ENCODE peak calls at places on chromosomes 1 and 21, in nine cellular contexts. One of them, this sample, is unnamed. For H3K9me3, the result is how much of the 10 kb centered on the place peaks cover.

GRCh38 chr1:67755160-67755559 is 70.2 kb downstream of the GADD45A start:
- DNase-seq in upper lobe of left lung: no peak
- DNase-seq in DND-41: no peak
- DNase-seq in neural progenitor cell: no peak
- DNase-seq in heart right ventricle: no peak
- DNase-seq in OCI-LY7: peak
- DNase-seq in PC-3: no peak
- DNase-seq in CD4-positive, alpha-beta T cell: no peak
- DNase-seq in AG04450: no peak
- DNase-seq in this sample: no peak

GRCh38 chr1:227465256-227465655 is 98.1 kb upstream of the ZNF678 start:
- DNase-seq in upper lobe of left lung: no peak
- DNase-seq in DND-41: no peak
- DNase-seq in neural progenitor cell: no peak
- DNase-seq in heart right ventricle: no peak
- DNase-seq in OCI-LY7: no peak
- DNase-seq in PC-3: no peak
- DNase-seq in CD4-positive, alpha-beta T cell: no peak
- DNase-seq in AG04450: no peak
- DNase-seq in this sample: no peak

GRCh38 chr1:208150810-208151458 is 93.2 kb downstream of the PLXNA2 start:
- DNase-seq in upper lobe of left lung: no peak
- DNase-seq in DND-41: no peak
- DNase-seq in neural progenitor cell: peak
- DNase-seq in heart right ventricle: no peak
- DNase-seq in OCI-LY7: no peak
- DNase-seq in PC-3: no peak
- DNase-seq in CD4-positive, alpha-beta T cell: no peak
- DNase-seq in AG04450: no peak
- DNase-seq in this sample: no peak

GRCh38 chr21:46443910-46444309 is 14.8 kb upstream of the DIP2A start:
- DNase-seq in upper lobe of left lung: no peak
- DNase-seq in DND-41: no peak
- DNase-seq in neural progenitor cell: no peak
- DNase-seq in heart right ventricle: peak
- DNase-seq in OCI-LY7: no peak
- DNase-seq in PC-3: no peak
- DNase-seq in CD4-positive, alpha-beta T cell: no peak
- DNase-seq in AG04450: no peak
- DNase-seq in this sample: no peak

GRCh38 chr1:20439282-20439681 is 46.7 kb downstream of the CAMK2N1 start:
- DNase-seq in upper lobe of left lung: no peak
- DNase-seq in DND-41: peak
- DNase-seq in neural progenitor cell: peak
- DNase-seq in heart right ventricle: no peak
- DNase-seq in OCI-LY7: no peak
- DNase-seq in PC-3: peak
- DNase-seq in CD4-positive, alpha-beta T cell: no peak
- DNase-seq in AG04450: no peak
- DNase-seq in this sample: no peak

GRCh38 chr1:15219280-15220023 is 27.6 kb upstream of the FHAD1 start:
- DNase-seq in upper lobe of left lung: peak
- DNase-seq in DND-41: no peak
- DNase-seq in neural progenitor cell: no peak
- DNase-seq in heart right ventricle: no peak
- DNase-seq in OCI-LY7: no peak
- DNase-seq in PC-3: no peak
- DNase-seq in CD4-positive, alpha-beta T cell: no peak
- DNase-seq in AG04450: no peak
- DNase-seq in this sample: no peak

GRCh38 chr21:26753822-26754221 is 91.4 kb downstream of the ADAMTS1 start:
- DNase-seq in upper lobe of left lung: no peak
- DNase-seq in DND-41: no peak
- DNase-seq in neural progenitor cell: no peak
- DNase-seq in heart right ventricle: no peak
- DNase-seq in OCI-LY7: no peak
- DNase-seq in PC-3: no peak
- DNase-seq in CD4-positive, alpha-beta T cell: no peak
- DNase-seq in AG04450: no peak
- DNase-seq in this sample: no peak

GRCh38 chr1:242585616-242586354 is 61.3 kb upstream of the PLD5 start:
- DNase-seq in upper lobe of left lung: no peak
- DNase-seq in DND-41: no peak
- DNase-seq in neural progenitor cell: peak
- DNase-seq in heart right ventricle: no peak
- DNase-seq in OCI-LY7: no peak
- DNase-seq in PC-3: no peak
- DNase-seq in CD4-positive, alpha-beta T cell: no peak
- DNase-seq in AG04450: no peak
- DNase-seq in this sample: no peak

DNA sequence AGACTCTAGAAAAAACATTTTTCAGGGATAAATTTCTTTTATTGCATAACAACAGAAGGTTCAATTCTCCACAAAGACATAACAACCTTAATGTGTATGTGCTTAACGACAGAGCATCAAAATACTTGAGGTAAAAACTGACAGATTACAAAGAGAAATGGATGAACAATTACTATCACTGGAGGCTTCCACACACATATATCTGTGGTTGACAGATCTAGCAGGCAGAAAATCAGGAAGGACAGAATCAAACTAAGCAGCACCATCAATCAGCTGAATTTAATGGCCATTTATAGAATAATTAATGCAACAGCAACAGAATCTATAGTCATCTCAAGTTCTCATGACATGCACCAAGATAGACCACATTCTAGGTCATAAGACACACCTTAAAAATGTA is 306.0 kb upstream of the GREM2 start:
- DNase-seq in upper lobe of left lung: no peak
- DNase-seq in DND-41: no peak
- DNase-seq in neural progenitor cell: no peak
- DNase-seq in heart right ventricle: no peak
- DNase-seq in OCI-LY7: no peak
- DNase-seq in PC-3: no peak
- DNase-seq in CD4-positive, alpha-beta T cell: no peak
- DNase-seq in AG04450: no peak
- DNase-seq in this sample: no peak
- H3K9me3 ChIP-seq in upper lobe of left lung: under half
- H3K9me3 ChIP-seq in DND-41: under half
- H3K9me3 ChIP-seq in neural progenitor cell: under half
- H3K9me3 ChIP-seq in heart right ventricle: under half
- H3K9me3 ChIP-seq in OCI-LY7: under half
- H3K9me3 ChIP-seq in PC-3: under half
- H3K9me3 ChIP-seq in CD4-positive, alpha-beta T cell: under half
- H3K9me3 ChIP-seq in AG04450: under half
- H3K9me3 ChIP-seq in this sample: under half

GRCh38 chr1:35860680-35861079 is 22.3 kb upstream of the AGO1 start:
- DNase-seq in upper lobe of left lung: no peak
- DNase-seq in DND-41: no peak
- DNase-seq in neural progenitor cell: no peak
- DNase-seq in heart right ventricle: no peak
- DNase-seq in OCI-LY7: no peak
- DNase-seq in PC-3: no peak
- DNase-seq in CD4-positive, alpha-beta T cell: no peak
- DNase-seq in AG04450: no peak
- DNase-seq in this sample: no peak

GRCh38 chr1:35852241-35852640 is 30.8 kb upstream of the AGO1 start:
- DNase-seq in upper lobe of left lung: no peak
- DNase-seq in DND-41: no peak
- DNase-seq in neural progenitor cell: no peak
- DNase-seq in heart right ventricle: no peak
- DNase-seq in OCI-LY7: no peak
- DNase-seq in PC-3: no peak
- DNase-seq in CD4-positive, alpha-beta T cell: no peak
- DNase-seq in AG04450: no peak
- DNase-seq in this sample: no peak

GRCh38 chr1:35856964-35857363 is 26.0 kb upstream of the AGO1 start:
- DNase-seq in upper lobe of left lung: no peak
- DNase-seq in DND-41: no peak
- DNase-seq in neural progenitor cell: no peak
- DNase-seq in heart right ventricle: no peak
- DNase-seq in OCI-LY7: no peak
- DNase-seq in PC-3: no peak
- DNase-seq in CD4-positive, alpha-beta T cell: no peak
- DNase-seq in AG04450: no peak
- DNase-seq in this sample: no peak

GRCh38 chr1:35855016-35855700 is 27.9 kb upstream of the AGO1 start:
- DNase-seq in upper lobe of left lung: no peak
- DNase-seq in DND-41: no peak
- DNase-seq in neural progenitor cell: peak
- DNase-seq in heart right ventricle: no peak
- DNase-seq in OCI-LY7: peak
- DNase-seq in PC-3: no peak
- DNase-seq in CD4-positive, alpha-beta T cell: no peak
- DNase-seq in AG04450: no peak
- DNase-seq in this sample: no peak

DNA sequence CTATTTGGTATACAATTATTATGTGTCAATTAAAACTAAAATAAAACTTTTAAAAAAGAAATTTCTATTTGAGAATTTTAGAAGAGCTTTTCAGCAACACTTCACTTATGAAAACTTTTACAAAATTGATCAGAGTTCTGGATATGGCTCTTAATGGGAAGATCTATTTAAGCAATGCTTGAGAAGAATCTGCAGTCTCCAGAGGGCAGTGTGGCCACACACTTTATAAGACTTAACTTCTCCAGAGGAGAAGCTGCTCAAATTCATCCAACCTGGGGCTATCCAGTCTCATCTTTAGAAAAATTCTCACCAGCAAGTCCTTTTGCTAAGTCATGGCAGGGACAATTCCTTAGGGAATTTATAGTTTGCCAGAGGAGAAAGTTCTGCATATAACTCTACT is 25.2 kb upstream of the AGO1 start:
- DNase-seq in upper lobe of left lung: no peak
- DNase-seq in DND-41: no peak
- DNase-seq in neural progenitor cell: peak
- DNase-seq in heart right ventricle: no peak
- DNase-seq in OCI-LY7: peak
- DNase-seq in PC-3: peak
- DNase-seq in CD4-positive, alpha-beta T cell: no peak
- DNase-seq in AG04450: no peak
- DNase-seq in this sample: no peak
- TF ChIP-seq CTCF in upper lobe of left lung: no peak
- TF ChIP-seq CTCF in DND-41: peak
- TF ChIP-seq CTCF in neural progenitor cell: peak
- TF ChIP-seq CTCF in heart right ventricle: peak
- TF ChIP-seq CTCF in OCI-LY7: peak
- TF ChIP-seq CTCF in PC-3: peak
- TF ChIP-seq CTCF in CD4-positive, alpha-beta T cell: no peak
- TF ChIP-seq CTCF in AG04450: peak
- TF ChIP-seq CTCF in this sample: no peak

GRCh38 chr21:38768385-38769071 is 37.2 kb upstream of the ETS2 start:
- DNase-seq in upper lobe of left lung: no peak
- DNase-seq in DND-41: peak
- DNase-seq in neural progenitor cell: no peak
- DNase-seq in heart right ventricle: no peak
- DNase-seq in OCI-LY7: peak
- DNase-seq in PC-3: peak
- DNase-seq in CD4-positive, alpha-beta T cell: peak
- DNase-seq in AG04450: peak
- DNase-seq in this sample: no peak
- H3K27ac ChIP-seq in upper lobe of left lung: peak
- H3K27ac ChIP-seq in DND-41: peak
- H3K27ac ChIP-seq in neural progenitor cell: no peak
- H3K27ac ChIP-seq in heart right ventricle: no peak
- H3K27ac ChIP-seq in OCI-LY7: no peak
- H3K27ac ChIP-seq in PC-3: peak
- H3K27ac ChIP-seq in CD4-positive, alpha-beta T cell: peak
- H3K27ac ChIP-seq in AG04450: peak
- H3K27ac ChIP-seq in this sample: no peak

GRCh38 chr1:2810899-2811525 is 9.5 kb upstream of the TTC34 start:
- DNase-seq in upper lobe of left lung: peak
- DNase-seq in DND-41: no peak
- DNase-seq in neural progenitor cell: no peak
- DNase-seq in heart right ventricle: no peak
- DNase-seq in OCI-LY7: no peak
- DNase-seq in PC-3: no peak
- DNase-seq in CD4-positive, alpha-beta T cell: no peak
- DNase-seq in AG04450: no peak
- DNase-seq in this sample: no peak

GRCh38 chr1:2811526-2811905 is 10.0 kb upstream of the TTC34 start:
- DNase-seq in upper lobe of left lung: peak
- DNase-seq in DND-41: no peak
- DNase-seq in neural progenitor cell: no peak
- DNase-seq in heart right ventricle: no peak
- DNase-seq in OCI-LY7: no peak
- DNase-seq in PC-3: no peak
- DNase-seq in CD4-positive, alpha-beta T cell: no peak
- DNase-seq in AG04450: no peak
- DNase-seq in this sample: no peak

GRCh38 chr1:2814511-2815075 is 13.1 kb upstream of the TTC34 start:
- DNase-seq in upper lobe of left lung: peak
- DNase-seq in DND-41: no peak
- DNase-seq in neural progenitor cell: no peak
- DNase-seq in heart right ventricle: no peak
- DNase-seq in OCI-LY7: no peak
- DNase-seq in PC-3: no peak
- DNase-seq in CD4-positive, alpha-beta T cell: no peak
- DNase-seq in AG04450: no peak
- DNase-seq in this sample: no peak

GRCh38 chr1:2812136-2812535 is 10.6 kb upstream of the TTC34 start:
- DNase-seq in upper lobe of left lung: no peak
- DNase-seq in DND-41: no peak
- DNase-seq in neural progenitor cell: no peak
- DNase-seq in heart right ventricle: no peak
- DNase-seq in OCI-LY7: no peak
- DNase-seq in PC-3: no peak
- DNase-seq in CD4-positive, alpha-beta T cell: no peak
- DNase-seq in AG04450: no peak
- DNase-seq in this sample: no peak

GRCh38 chr1:2812939-2813653 is 11.6 kb upstream of the TTC34 start:
- DNase-seq in upper lobe of left lung: peak
- DNase-seq in DND-41: no peak
- DNase-seq in neural progenitor cell: no peak
- DNase-seq in heart right ventricle: no peak
- DNase-seq in OCI-LY7: no peak
- DNase-seq in PC-3: no peak
- DNase-seq in CD4-positive, alpha-beta T cell: no peak
- DNase-seq in AG04450: no peak
- DNase-seq in this sample: no peak
- H3K9me3 ChIP-seq in upper lobe of left lung: under half
- H3K9me3 ChIP-seq in DND-41: under half
- H3K9me3 ChIP-seq in neural progenitor cell: under half
- H3K9me3 ChIP-seq in heart right ventricle: under half
- H3K9me3 ChIP-seq in OCI-LY7: under half
- H3K9me3 ChIP-seq in PC-3: under half
- H3K9me3 ChIP-seq in CD4-positive, alpha-beta T cell: under half
- H3K9me3 ChIP-seq in AG04450: half or more
- H3K9me3 ChIP-seq in this sample: under half

DNA sequence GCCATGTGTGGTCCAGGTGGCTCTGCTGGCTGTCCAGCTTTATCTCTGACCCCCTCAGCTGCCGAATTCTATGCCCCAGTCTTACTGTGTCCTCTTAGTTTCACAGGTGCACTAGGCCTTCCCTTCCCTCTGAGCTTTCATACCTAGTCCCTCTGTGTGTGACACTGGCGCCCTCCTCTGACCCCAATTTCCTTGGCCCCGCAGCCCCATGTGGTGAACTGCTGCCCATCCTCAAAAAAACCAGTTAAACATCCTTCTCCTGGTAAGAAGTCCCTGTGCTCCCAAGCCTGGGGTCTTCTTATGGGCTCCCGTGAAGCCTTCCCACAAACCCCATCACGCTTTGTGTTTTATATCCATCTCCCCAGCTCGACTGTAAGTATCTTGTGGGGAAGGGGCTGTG is 93.9 kb upstream of the TSPAN2 start:
- DNase-seq in upper lobe of left lung: no peak
- DNase-seq in DND-41: no peak
- DNase-seq in neural progenitor cell: peak
- DNase-seq in heart right ventricle: no peak
- DNase-seq in OCI-LY7: no peak
- DNase-seq in PC-3: no peak
- DNase-seq in CD4-positive, alpha-beta T cell: no peak
- DNase-seq in AG04450: no peak
- DNase-seq in this sample: no peak
- TF ChIP-seq CTCF in upper lobe of left lung: no peak
- TF ChIP-seq CTCF in DND-41: peak
- TF ChIP-seq CTCF in neural progenitor cell: peak
- TF ChIP-seq CTCF in heart right ventricle: no peak
- TF ChIP-seq CTCF in OCI-LY7: peak
- TF ChIP-seq CTCF in PC-3: no peak
- TF ChIP-seq CTCF in CD4-positive, alpha-beta T cell: no peak
- TF ChIP-seq CTCF in AG04450: no peak
- TF ChIP-seq CTCF in this sample: no peak

This sample was measured in CD8-positive, alpha-beta T cell.